ENCODE peak calls at places on chromosome 11, in seven cellular contexts. One of them, this sample, is unnamed.

GRCh38 chr11:85787809-85788805 is 22.8 kb downstream of the SYTL2 start:
- DNase-seq in kidney: no peak
- DNase-seq in left colon: no peak
- DNase-seq in NCI-H2081: no peak
- DNase-seq in NCI-H774: no peak
- DNase-seq in adipocyte: no peak
- DNase-seq in NCI-H1930: no peak
- DNase-seq in this sample: peak

GRCh38 chr11:112498701-112499100 is 238.0 kb upstream of the PLET1 start:
- DNase-seq in NCI-H2081: no peak
- DNase-seq in NCI-H1930: no peak
- DNase-seq in adipocyte: no peak
- DNase-seq in kidney: no peak
- DNase-seq in NCI-H774: no peak
- DNase-seq in left colon: no peak
- DNase-seq in this sample: no peak

GRCh38 chr11:1546077-1546535 is 26.0 kb downstream of the DUSP8 start:
- DNase-seq in left colon: peak
- DNase-seq in NCI-H774: no peak
- DNase-seq in adipocyte: no peak
- DNase-seq in NCI-H1930: no peak
- DNase-seq in NCI-H2081: no peak
- DNase-seq in kidney: peak
- DNase-seq in this sample: no peak

GRCh38 chr11:26186389-26186788 is 145.5 kb upstream of the ANO3 start:
- DNase-seq in NCI-H774: no peak
- DNase-seq in NCI-H2081: no peak
- DNase-seq in left colon: no peak
- DNase-seq in NCI-H1930: no peak
- DNase-seq in kidney: no peak
- DNase-seq in adipocyte: no peak
- DNase-seq in this sample: no peak

GRCh38 chr11:99199336-99199735 is 178.6 kb downstream of the CNTN5 start:
- DNase-seq in adipocyte: no peak
- DNase-seq in NCI-H774: no peak
- DNase-seq in kidney: no peak
- DNase-seq in NCI-H1930: no peak
- DNase-seq in left colon: no peak
- DNase-seq in NCI-H2081: no peak
- DNase-seq in this sample: no peak

GRCh38 chr11:3131330-3131941 is 33.7 kb downstream of the OSBPL5 start:
- DNase-seq in adipocyte: no peak
- DNase-seq in kidney: no peak
- DNase-seq in NCI-H2081: no peak
- DNase-seq in left colon: no peak
- DNase-seq in NCI-H1930: no peak
- DNase-seq in NCI-H774: no peak
- DNase-seq in this sample: no peak

GRCh38 chr11:17405232-17406005 is 17.0 kb upstream of the KCNJ11 start:
- DNase-seq in kidney: peak
- DNase-seq in adipocyte: peak
- DNase-seq in NCI-H774: peak
- DNase-seq in NCI-H1930: no peak
- DNase-seq in left colon: peak
- DNase-seq in NCI-H2081: no peak
- DNase-seq in this sample: peak

GRCh38 chr11:97259884-97260283 is 870.1 kb downstream of the JRKL start:
- DNase-seq in left colon: no peak
- DNase-seq in NCI-H2081: no peak
- DNase-seq in adipocyte: no peak
- DNase-seq in NCI-H1930: no peak
- DNase-seq in kidney: no peak
- DNase-seq in NCI-H774: no peak
- DNase-seq in this sample: no peak

GRCh38 chr11:113732092-113732491 is 26.0 kb upstream of the TMPRSS5 start:
- DNase-seq in adipocyte: no peak
- DNase-seq in kidney: no peak
- DNase-seq in left colon: no peak
- DNase-seq in NCI-H2081: no peak
- DNase-seq in NCI-H1930: no peak
- DNase-seq in NCI-H774: no peak
- DNase-seq in this sample: no peak

GRCh38 chr11:119297938-119298337 is 19.0 kb downstream of the MCAM start:
- DNase-seq in NCI-H2081: no peak
- DNase-seq in left colon: no peak
- DNase-seq in NCI-H774: no peak
- DNase-seq in NCI-H1930: no peak
- DNase-seq in kidney: no peak
- DNase-seq in adipocyte: no peak
- DNase-seq in this sample: no peak

GRCh38 chr11:63020671-63021255 is 5.1 kb upstream of the SLC22A8 start:
- DNase-seq in NCI-H1930: no peak
- DNase-seq in kidney: no peak
- DNase-seq in NCI-H774: peak
- DNase-seq in left colon: no peak
- DNase-seq in NCI-H2081: no peak
- DNase-seq in adipocyte: no peak
- DNase-seq in this sample: no peak

GRCh38 chr11:2376751-2377451 is at the start of gene CD81:
- DNase-seq in left colon: peak
- DNase-seq in NCI-H1930: no peak
- DNase-seq in NCI-H2081: peak
- DNase-seq in adipocyte: peak
- DNase-seq in kidney: peak
- DNase-seq in NCI-H774: peak
- DNase-seq in this sample: no peak

GRCh38 chr11:67522338-67522737 is 908 bp downstream of the CABP2 start:
- DNase-seq in NCI-H2081: no peak
- DNase-seq in NCI-H1930: no peak
- DNase-seq in NCI-H774: no peak
- DNase-seq in adipocyte: no peak
- DNase-seq in kidney: peak
- DNase-seq in left colon: no peak
- DNase-seq in this sample: no peak

GRCh38 chr11:95977534-95978174 is 53.7 kb upstream of the MTMR2 start:
- DNase-seq in left colon: no peak
- DNase-seq in adipocyte: peak
- DNase-seq in NCI-H774: no peak
- DNase-seq in kidney: no peak
- DNase-seq in NCI-H1930: no peak
- DNase-seq in NCI-H2081: no peak
- DNase-seq in this sample: peak

GRCh38 chr11:2482199-2482598 is 37.4 kb downstream of the KCNQ1 start:
- DNase-seq in left colon: no peak
- DNase-seq in NCI-H774: peak
- DNase-seq in NCI-H1930: no peak
- DNase-seq in NCI-H2081: no peak
- DNase-seq in adipocyte: no peak
- DNase-seq in kidney: no peak
- DNase-seq in this sample: no peak

GRCh38 chr11:19432370-19433163 is 191.8 kb upstream of the E2F8 start:
- DNase-seq in NCI-H774: no peak
- DNase-seq in adipocyte: peak
- DNase-seq in NCI-H2081: no peak
- DNase-seq in NCI-H1930: no peak
- DNase-seq in kidney: no peak
- DNase-seq in left colon: no peak
- DNase-seq in this sample: peak

GRCh38 chr11:83007909-83008580 is 63.7 kb downstream of the RAB30 start:
- DNase-seq in kidney: peak
- DNase-seq in NCI-H1930: no peak
- DNase-seq in NCI-H2081: peak
- DNase-seq in NCI-H774: peak
- DNase-seq in left colon: peak
- DNase-seq in adipocyte: no peak
- DNase-seq in this sample: no peak

GRCh38 chr11:1880746-1881441 is 10.8 kb downstream of the PRR33 start:
- DNase-seq in adipocyte: no peak
- DNase-seq in left colon: no peak
- DNase-seq in kidney: no peak
- DNase-seq in NCI-H2081: no peak
- DNase-seq in NCI-H774: no peak
- DNase-seq in NCI-H1930: no peak
- DNase-seq in this sample: no peak

GRCh38 chr11:114400222-114400973 is at the start of the genes C11orf71 and RBM7:
- DNase-seq in adipocyte: peak
- DNase-seq in left colon: peak
- DNase-seq in kidney: peak
- DNase-seq in NCI-H2081: peak
- DNase-seq in NCI-H774: peak
- DNase-seq in NCI-H1930: peak
- DNase-seq in this sample: peak

GRCh38 chr11:85748455-85748891 is 62.5 kb downstream of the SYTL2 start:
- DNase-seq in adipocyte: no peak
- DNase-seq in left colon: no peak
- DNase-seq in NCI-H774: no peak
- DNase-seq in NCI-H1930: no peak
- DNase-seq in NCI-H2081: no peak
- DNase-seq in kidney: no peak
- DNase-seq in this sample: no peak

GRCh38 chr11:10038916-10039315 is 255.1 kb downstream of the SBF2 start:
- DNase-seq in NCI-H1930: no peak
- DNase-seq in left colon: no peak
- DNase-seq in kidney: no peak
- DNase-seq in NCI-H774: no peak
- DNase-seq in adipocyte: peak
- DNase-seq in NCI-H2081: no peak
- DNase-seq in this sample: no peak

GRCh38 chr11:119347242-119347641 is 737 bp upstream of the MFRP start:
- DNase-seq in left colon: no peak
- DNase-seq in NCI-H774: no peak
- DNase-seq in adipocyte: peak
- DNase-seq in NCI-H2081: no peak
- DNase-seq in kidney: no peak
- DNase-seq in NCI-H1930: no peak
- DNase-seq in this sample: no peak

GRCh38 chr11:46537121-46537520 is 56.7 kb downstream of the AMBRA1 start:
- DNase-seq in NCI-H2081: no peak
- DNase-seq in NCI-H1930: no peak
- DNase-seq in NCI-H774: no peak
- DNase-seq in adipocyte: peak
- DNase-seq in kidney: no peak
- DNase-seq in left colon: no peak
- DNase-seq in this sample: no peak

GRCh38 chr11:64971421-64972233 is at the start of gene MAJIN:
- DNase-seq in kidney: peak
- DNase-seq in NCI-H2081: no peak
- DNase-seq in adipocyte: no peak
- DNase-seq in left colon: peak
- DNase-seq in NCI-H774: no peak
- DNase-seq in NCI-H1930: peak
- DNase-seq in this sample: no peak

GRCh38 chr11:76653674-76654309 is 16.8 kb downstream of the LRRC32 start:
- DNase-seq in kidney: peak
- DNase-seq in NCI-H774: no peak
- DNase-seq in left colon: no peak
- DNase-seq in adipocyte: peak
- DNase-seq in NCI-H1930: no peak
- DNase-seq in NCI-H2081: no peak
- DNase-seq in this sample: no peak

GRCh38 chr11:13008625-13009475 is at the start of gene RASSF10:
- DNase-seq in left colon: peak
- DNase-seq in NCI-H1930: peak
- DNase-seq in kidney: peak
- DNase-seq in NCI-H2081: peak
- DNase-seq in NCI-H774: peak
- DNase-seq in adipocyte: peak
- DNase-seq in this sample: no peak

GRCh38 chr11:7165911-7166310 is 77.1 kb downstream of the RBMXL2 start:
- DNase-seq in NCI-H774: no peak
- DNase-seq in NCI-H1930: no peak
- DNase-seq in adipocyte: no peak
- DNase-seq in kidney: no peak
- DNase-seq in NCI-H2081: no peak
- DNase-seq in left colon: no peak
- DNase-seq in this sample: no peak

GRCh38 chr11:66852466-66853241 is 4.2 kb upstream of the LRFN4 start:
- DNase-seq in NCI-H2081: no peak
- DNase-seq in NCI-H774: no peak
- DNase-seq in NCI-H1930: no peak
- DNase-seq in left colon: peak
- DNase-seq in adipocyte: no peak
- DNase-seq in kidney: peak
- DNase-seq in this sample: no peak

GRCh38 chr11:62535802-62536201 is 10.8 kb downstream of the AHNAK start:
- DNase-seq in kidney: no peak
- DNase-seq in NCI-H2081: no peak
- DNase-seq in NCI-H1930: no peak
- DNase-seq in NCI-H774: no peak
- DNase-seq in adipocyte: no peak
- DNase-seq in left colon: no peak
- DNase-seq in this sample: peak

This sample was measured in A172.